ENCODE peak calls at places on chromosomes 7 and 10, in five cellular contexts. A is iPS DF 6.9; N is psoas muscle; S is HCT116; L is naive thymus-derived CD4-positive, alpha-beta T cell. P is an unnamed sample.

GRCh38 chr10:21860718-21861117 is 142.8 kb downstream of the DNAJC1 start:
- DNase-seq in S (no peak), L (no peak), A (no peak), N (no peak), P (no peak)

GRCh38 chr10:129972145-129972965 is 8.3 kb upstream of the EBF3 start:
- DNase-seq in S (no peak), A (no peak), L (no peak), N (peak), P (no peak)

GRCh38 chr7:36658603-36659516 is 65.4 kb downstream of the AOAH start:
- DNase-seq in L (no peak), N (no peak), S (no peak), A (no peak), P (no peak)

GRCh38 chr10:11638055-11638698 is 26.7 kb upstream of the USP6NL start:
- DNase-seq in N (no peak), L (no peak), S (no peak), A (no peak), P (no peak)

GRCh38 chr7:115135769-115136410 is 214.0 kb downstream of the MDFIC start:
- DNase-seq in N (no peak), A (no peak), S (no peak), L (peak), P (no peak)

GRCh38 chr7:117271566-117271965 is 51.3 kb downstream of the WNT2 start:
- DNase-seq in L (no peak), S (no peak), A (no peak), N (no peak), P (no peak)

GRCh38 chr7:38773430-38773829 is 135.6 kb downstream of the VPS41 start:
- DNase-seq in A (no peak), N (no peak), L (no peak), S (no peak), P (no peak)

GRCh38 chr7:51029586-51030230 is 247.0 kb upstream of the GRB10 start:
- DNase-seq in N (no peak), A (no peak), S (no peak), L (no peak), P (no peak)

GRCh38 chr7:132966731-132967130 is 115.2 kb downstream of the CHCHD3 start:
- DNase-seq in S (no peak), N (no peak), L (no peak), A (no peak), P (no peak)

GRCh38 chr10:48551796-48552591 is 52.9 kb downstream of the ARHGAP22 start:
- DNase-seq in A (no peak), S (peak), N (peak), L (no peak), P (peak)

GRCh38 chr10:51706225-51706624 is 6.8 kb upstream of the CSTF2T start:
- DNase-seq in A (no peak), L (no peak), S (no peak), N (peak), P (no peak)

GRCh38 chr7:73715648-73716317 is 3.7 kb downstream of the STX1A start:
- DNase-seq in A (no peak), N (no peak), S (peak), L (no peak), P (peak)

GRCh38 chr10:65341323-65341922 is 1584.4 kb upstream of the LRRTM3 start:
- DNase-seq in S (no peak), A (no peak), N (no peak), L (no peak), P (no peak)

GRCh38 chr7:30789334-30789711 is 18.1 kb downstream of the MINDY4 start:
- DNase-seq in S (no peak), A (no peak), N (peak), L (no peak), P (peak)

GRCh38 chr10:72800000-72800740 is 93.4 kb upstream of the OIT3 start:
- DNase-seq in A (no peak), S (no peak), L (no peak), N (no peak), P (no peak)

GRCh38 chr7:139654270-139655181 is 123.3 kb downstream of the HIPK2 start:
- DNase-seq in N (no peak), S (no peak), A (no peak), L (no peak), P (no peak)

GRCh38 chr10:117477241-117477947 is 65.2 kb upstream of the EMX2 start:
- DNase-seq in S (no peak), L (no peak), N (peak), A (no peak), P (no peak)

GRCh38 chr7:94584113-94584512 is 71.8 kb downstream of the SGCE start:
- DNase-seq in N (no peak), S (no peak), L (no peak), A (no peak), P (no peak)

GRCh38 chr7:139687980-139688632 is 89.7 kb downstream of the HIPK2 start:
- DNase-seq in L (no peak), S (peak), N (no peak), A (no peak), P (no peak)

GRCh38 chr7:135199439-135199838 is 11.9 kb downstream of the WDR91 start:
- DNase-seq in N (no peak), A (no peak), S (no peak), L (no peak), P (no peak)

GRCh38 chr10:47253651-47254375 is 46.2 kb upstream of the GDF10 start:
- DNase-seq in S (no peak), A (no peak), L (no peak), N (peak), P (no peak)

GRCh38 chr7:66627151-66627681 is 1.5 kb upstream of the KCTD7 start:
- DNase-seq in N (no peak), A (no peak), S (no peak), L (no peak), P (peak)

GRCh38 chr10:13795653-13796555 is 209.1 kb downstream of the PRPF18 start:
- DNase-seq in A (no peak), N (no peak), S (no peak), L (no peak), P (no peak)

GRCh38 chr7:85074992-85075391 is 111.9 kb downstream of the SEMA3D start:
- DNase-seq in S (no peak), L (no peak), A (no peak), N (no peak), P (no peak)

GRCh38 chr10:59387951-59388431 is 25.6 kb upstream of the FAM13C start:
- DNase-seq in L (no peak), N (no peak), A (no peak), S (no peak), P (no peak)

GRCh38 chr10:5575482-5576153 is 50.9 kb downstream of the CALML3 start:
- DNase-seq in A (no peak), L (no peak), N (no peak), S (no peak), P (no peak)

GRCh38 chr10:117411440-117412428 is 36.5 kb upstream of the PDZD8 start:
- DNase-seq in S (no peak), A (no peak), L (no peak), N (no peak), P (no peak)

GRCh38 chr10:93083743-93084539 is 10.2 kb downstream of the CYP26A1 start:
- DNase-seq in S (no peak), L (no peak), N (no peak), A (no peak), P (no peak)

GRCh38 chr7:17516768-17517167 is 218.3 kb downstream of the AHR start:
- DNase-seq in A (no peak), S (no peak), N (no peak), L (no peak), P (no peak)

GRCh38 chr10:98446656-98447221 is at the start of gene HPS1:
- DNase-seq in L (peak), N (peak), S (no peak), A (no peak), P (peak)

GRCh38 chr10:61475449-61475873 is 22.3 kb upstream of the TMEM26 start:
- DNase-seq in S (no peak), N (no peak), A (no peak), L (no peak), P (no peak)

GRCh38 chr10:110527731-110528171 is 30.0 kb downstream of the DUSP5 start:
- DNase-seq in A (no peak), L (no peak), S (no peak), N (no peak), P (no peak)
- H3K4me3 ChIP-seq in A (no peak), L (no peak), S (no peak), N (no peak), P (no peak)

DNA sequence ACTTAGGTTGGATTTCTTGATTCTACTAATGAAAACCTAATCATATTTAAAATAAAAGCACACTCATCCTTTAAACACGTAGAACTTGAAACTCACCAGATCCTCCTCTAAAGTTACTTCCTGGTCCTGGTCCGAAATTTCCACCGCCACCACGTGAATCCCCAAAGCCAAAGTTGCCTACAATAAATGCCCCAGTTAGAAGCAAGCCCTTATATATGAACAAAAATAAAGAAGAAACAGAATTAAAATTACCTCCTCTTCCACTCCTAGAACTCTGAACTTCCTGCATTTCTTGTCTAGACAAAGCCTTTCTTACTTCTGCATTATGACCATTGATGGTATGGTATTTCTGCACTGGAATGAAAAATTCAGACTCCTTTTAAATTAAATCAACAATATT is 4.2 kb downstream of the HNRNPA2B1 start:
- DNase-seq in N (no peak), A (no peak), L (no peak), S (no peak), P (no peak)
- H3K4me3 ChIP-seq in N (peak), A (no peak), L (peak), S (no peak), P (no peak)

GRCh38 chr7:90595801-90596683 is at the start of gene CDK14:
- DNase-seq in S (peak), N (peak), A (no peak), L (no peak), P (peak)

GRCh38 chr7:90597879-90598278 is 1.8 kb downstream of the CDK14 start:
- DNase-seq in A (no peak), L (no peak), S (no peak), N (no peak), P (no peak)

GRCh38 chr7:90596745-90597526 is 815 bp downstream of the CDK14 start:
- DNase-seq in N (no peak), L (no peak), S (no peak), A (no peak), P (peak)

GRCh38 chr7:90599038-90599437 is 2.9 kb downstream of the CDK14 start:
- DNase-seq in N (no peak), L (no peak), S (no peak), A (no peak), P (no peak)

DNA sequence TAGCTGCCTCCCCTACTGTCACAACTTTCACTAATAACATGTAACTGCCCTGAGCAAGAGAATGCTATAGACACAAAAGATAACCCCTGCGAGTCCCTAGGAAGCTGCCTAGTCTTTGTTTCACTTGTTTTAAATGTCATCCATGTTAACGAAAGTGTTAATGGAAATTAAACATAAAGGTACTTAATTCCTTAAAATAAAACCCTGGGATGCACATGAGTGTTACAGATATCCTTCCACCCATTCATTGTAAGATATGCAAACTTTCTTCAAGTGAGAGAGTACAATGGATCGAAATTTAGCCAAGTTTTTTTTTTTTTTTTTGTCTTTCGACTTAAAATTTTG is 1.4 kb downstream of the CDK14 start:
- DNase-seq in S (no peak), N (no peak), L (no peak), A (no peak), P (no peak)
- H3K4me3 ChIP-seq in S (no peak), N (peak), L (no peak), A (peak), P (peak)

DNA sequence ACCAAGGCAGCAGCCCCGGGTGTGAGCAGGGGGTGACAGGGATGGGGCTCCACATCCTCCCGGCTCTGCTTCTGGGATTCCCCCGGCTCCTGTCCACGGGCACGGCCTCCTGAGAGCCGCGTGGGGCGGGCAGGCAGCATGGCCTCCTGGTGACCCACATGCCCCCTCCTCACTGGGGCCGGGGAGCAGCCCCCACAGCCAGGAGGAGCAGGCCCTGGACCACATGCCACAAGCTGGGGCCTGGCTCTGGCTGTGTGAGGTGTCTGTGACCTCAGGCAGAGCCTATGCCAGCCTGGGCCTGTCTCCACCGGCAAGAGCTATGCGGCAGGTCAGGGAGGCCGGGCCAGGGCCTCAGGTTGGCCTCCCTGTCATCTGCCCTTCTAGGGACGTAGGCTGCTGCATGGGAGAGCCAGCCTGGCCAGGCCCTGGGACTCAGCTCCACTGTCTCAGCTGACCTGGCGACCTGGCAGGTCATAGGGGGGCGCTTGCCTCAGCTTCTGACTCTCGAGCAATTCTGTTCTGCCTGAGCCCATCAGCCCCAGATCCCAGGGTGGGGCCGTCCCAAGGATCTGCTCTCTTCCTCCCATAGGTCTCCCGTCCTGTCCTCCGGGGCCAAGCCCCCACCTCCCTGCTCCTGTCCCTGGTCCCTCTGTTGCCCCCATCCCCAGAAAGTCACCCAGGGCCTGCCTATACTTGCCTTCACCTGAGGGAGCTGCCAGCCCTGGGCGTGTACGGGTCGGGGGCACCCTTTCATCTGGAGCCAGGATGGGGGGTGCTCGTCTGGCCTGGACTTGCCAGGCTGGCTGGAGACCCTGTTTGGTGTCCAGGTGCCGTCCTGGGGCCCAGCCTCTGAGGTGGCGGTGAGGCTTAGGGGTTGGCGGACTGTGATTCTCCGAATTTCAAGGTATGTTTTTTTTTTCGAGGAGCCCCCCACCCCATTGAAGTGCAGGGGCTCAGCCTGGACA is 3.9 kb upstream of the TMEM184A start:
- DNase-seq in A (no peak), N (no peak), S (no peak), L (no peak), P (no peak)
- H3K4me3 ChIP-seq in A (no peak), N (no peak), S (no peak), L (no peak), P (no peak)

GRCh38 chr7:155810607-155811559 is 1.4 kb downstream of the SHH start:
- DNase-seq in L (no peak), A (no peak), S (no peak), N (no peak), P (no peak)
- H3K4me3 ChIP-seq in L (no peak), A (no peak), S (no peak), N (no peak), P (no peak)

P was measured in HL-60.